ENCODE peak calls at places on chromosomes 4 and X, in five cellular contexts. One of them, this sample, is unnamed.

GRCh38 chr4:105060628-105061027 is 86.0 kb upstream of the TET2 start:
- DNase-seq in activated T-helper 1 cell treated with Interleukin-2 at 50 U/mL for 16 hours: no peak
- DNase-seq in GM23338: no peak
- DNase-seq in nucleus accumbens: no peak
- DNase-seq in EL: peak
- DNase-seq in this sample: no peak

GRCh38 chrX:111728096-111728495 is 47.1 kb downstream of the ALG13 start:
- DNase-seq in nucleus accumbens: no peak
- DNase-seq in activated T-helper 1 cell treated with Interleukin-2 at 50 U/mL for 16 hours: no peak
- DNase-seq in GM23338: no peak
- DNase-seq in EL: peak
- DNase-seq in this sample: no peak

GRCh38 chr4:165560941-165561340 is 182.1 kb downstream of the CPE start:
- DNase-seq in activated T-helper 1 cell treated with Interleukin-2 at 50 U/mL for 16 hours: no peak
- DNase-seq in GM23338: no peak
- DNase-seq in nucleus accumbens: no peak
- DNase-seq in EL: peak
- DNase-seq in this sample: no peak

GRCh38 chr4:174686826-174687225 is 142.2 kb downstream of the GLRA3 start:
- DNase-seq in activated T-helper 1 cell treated with Interleukin-2 at 50 U/mL for 16 hours: no peak
- DNase-seq in nucleus accumbens: no peak
- DNase-seq in GM23338: no peak
- DNase-seq in EL: no peak
- DNase-seq in this sample: no peak

GRCh38 chrX:69156638-69157037 is 8.6 kb downstream of the PJA1 start:
- DNase-seq in activated T-helper 1 cell treated with Interleukin-2 at 50 U/mL for 16 hours: no peak
- DNase-seq in GM23338: no peak
- DNase-seq in nucleus accumbens: no peak
- DNase-seq in EL: no peak
- DNase-seq in this sample: no peak

GRCh38 chr4:1234296-1234695 is 14.6 kb downstream of the CTBP1 start:
- DNase-seq in nucleus accumbens: no peak
- DNase-seq in GM23338: peak
- DNase-seq in EL: no peak
- DNase-seq in activated T-helper 1 cell treated with Interleukin-2 at 50 U/mL for 16 hours: no peak
- DNase-seq in this sample: no peak

GRCh38 chr4:174604198-174604597 is 81.9 kb upstream of the HPGD start:
- DNase-seq in EL: no peak
- DNase-seq in nucleus accumbens: no peak
- DNase-seq in activated T-helper 1 cell treated with Interleukin-2 at 50 U/mL for 16 hours: no peak
- DNase-seq in GM23338: no peak
- DNase-seq in this sample: no peak

GRCh38 chr4:67198757-67199156 is 346.5 kb downstream of the CENPC start:
- DNase-seq in activated T-helper 1 cell treated with Interleukin-2 at 50 U/mL for 16 hours: no peak
- DNase-seq in GM23338: peak
- DNase-seq in nucleus accumbens: no peak
- DNase-seq in EL: peak
- DNase-seq in this sample: no peak

GRCh38 chrX:55778322-55778721 is 60.8 kb downstream of the RRAGB start:
- DNase-seq in nucleus accumbens: no peak
- DNase-seq in GM23338: no peak
- DNase-seq in activated T-helper 1 cell treated with Interleukin-2 at 50 U/mL for 16 hours: no peak
- DNase-seq in EL: peak
- DNase-seq in this sample: no peak